ENCODE peak calls at places on chromosomes 3 and 15, in four cellular contexts. A, E, B and Y are unnamed samples.

GRCh38 chr3:122918576-122919290 is 108.8 kb downstream of the SEMA5B start:
- DNase-seq in A (peak; percentile 10), E (peak; percentile 37), B (no peak), Y (peak; percentile 29)

GRCh38 chr3:85737846-85738245 is 779.1 kb downstream of the CADM2 start:
- DNase-seq in A (no peak), E (no peak), B (no peak), Y (no peak)

GRCh38 chr3:46517782-46518181 is 20.0 kb downstream of the RTP3 start:
- DNase-seq in A (no peak), E (no peak), B (no peak), Y (no peak)

GRCh38 chr3:36905545-36905944 is 39.3 kb downstream of the TRANK1 start:
- DNase-seq in A (no peak), E (no peak), B (no peak), Y (no peak)

GRCh38 chr15:25385986-25386385 is 52.8 kb downstream of the UBE3A start:
- DNase-seq in A (no peak), E (peak; percentile 18), B (no peak), Y (no peak)

GRCh38 chr3:141413387-141414140 is 45.3 kb downstream of the ZBTB38 start:
- DNase-seq in A (peak; percentile 68), E (no peak), B (no peak), Y (no peak)

GRCh38 chr3:188267790-188268333 is 113.9 kb downstream of the LPP start:
- DNase-seq in A (no peak), E (no peak), B (no peak), Y (no peak)

GRCh38 chr15:89136818-89137772 is 48.8 kb downstream of the ABHD2 start:
- DNase-seq in A (peak; percentile 39), E (no peak), B (no peak), Y (peak; percentile 77)

GRCh38 chr15:91627473-91628309 is 225.8 kb upstream of the SLCO3A1 start:
- DNase-seq in A (no peak), E (peak; percentile 2), B (peak; percentile 40), Y (peak; percentile 0)

GRCh38 chr3:161342629-161343028 is 28.7 kb downstream of the SPTSSB start:
- DNase-seq in A (no peak), E (no peak), B (no peak), Y (no peak)

GRCh38 chr15:46618984-46619383 is 984.2 kb downstream of the SQOR start:
- DNase-seq in A (no peak), E (no peak), B (no peak), Y (no peak)

GRCh38 chr3:183477801-183478456 is 49.5 kb upstream of the MCF2L2 start:
- DNase-seq in A (no peak), E (no peak), B (no peak), Y (no peak)

GRCh38 chr15:63469190-63469589 is 35.2 kb upstream of the USP3 start:
- DNase-seq in A (no peak), E (no peak), B (no peak), Y (no peak)

GRCh38 chr15:74228723-74229081 is 7.4 kb upstream of the CCDC33 start:
- DNase-seq in A (no peak), E (peak; percentile 46), B (no peak), Y (no peak)

GRCh38 chr3:169391672-169392071 is 271.8 kb downstream of the MECOM start:
- DNase-seq in A (no peak), E (no peak), B (no peak), Y (no peak)

GRCh38 chr3:57952208-57952631 is 56.0 kb upstream of the FLNB start:
- DNase-seq in A (peak; percentile 88), E (peak; percentile 93), B (no peak), Y (peak; percentile 28)

GRCh38 chr3:53103566-53104296 is 26.5 kb downstream of the RFT1 start:
- DNase-seq in A (peak; percentile 41), E (peak; percentile 22), B (no peak), Y (no peak)

GRCh38 chr15:73571346-73571745 is 61.8 kb downstream of the NPTN start:
- DNase-seq in A (no peak), E (peak; percentile 75), B (no peak), Y (no peak)

GRCh38 chr3:145094355-145094941 is 1066.5 kb downstream of the PLOD2 start:
- DNase-seq in A (peak; percentile 53), E (peak; percentile 92), B (no peak), Y (peak; percentile 87)

GRCh38 chr15:43517354-43518072 is at the start of gene MAP1A:
- DNase-seq in A (peak; percentile 43), E (peak; percentile 78), B (peak; percentile 83), Y (peak; percentile 87)

GRCh38 chr3:6640907-6641306 is 220.0 kb upstream of the GRM7 start:
- DNase-seq in A (no peak), E (no peak), B (no peak), Y (no peak)

GRCh38 chr3:120448707-120449650 is 1.8 kb downstream of the FSTL1 start:
- DNase-seq in A (peak; percentile 87), E (peak; percentile 73), B (no peak), Y (peak; percentile 72)

GRCh38 chr3:126394179-126394976 is at the start of gene CFAP100:
- DNase-seq in A (peak; percentile 37), E (peak; percentile 46), B (peak; percentile 66), Y (peak; percentile 42)

GRCh38 chr3:66139415-66139814 is 81.4 kb upstream of the SLC25A26 start:
- DNase-seq in A (no peak), E (no peak), B (no peak), Y (no peak)

GRCh38 chr3:6025032-6025431 is 835.9 kb upstream of the GRM7 start:
- DNase-seq in A (no peak), E (no peak), B (no peak), Y (no peak)

GRCh38 chr3:67083277-67083676 is 85.2 kb downstream of the KBTBD8 start:
- DNase-seq in A (peak; percentile 77), E (peak; percentile 17), B (no peak), Y (no peak)

GRCh38 chr3:149655826-149656599 is 1.8 kb downstream of the WWTR1 start:
- DNase-seq in A (peak; percentile 44), E (no peak), B (no peak), Y (peak; percentile 51)

GRCh38 chr3:133777807-133778568 is 27.6 kb upstream of the SRPRB start:
- DNase-seq in A (no peak), E (no peak), B (no peak), Y (no peak)
- H3K4me3 ChIP-seq in A (no peak overlapping the region), E (no peak overlapping the region), B (no peak overlapping the region), Y (no peak overlapping the region)

GRCh38 chr3:99845335-99845734 is 27.7 kb downstream of the CMSS1 start:
- DNase-seq in A (no peak), E (no peak), B (no peak), Y (no peak)
- H3K4me3 ChIP-seq in A (no peak overlapping the region), E (no peak overlapping the region), B (no peak overlapping the region), Y (no peak overlapping the region)

DNA sequence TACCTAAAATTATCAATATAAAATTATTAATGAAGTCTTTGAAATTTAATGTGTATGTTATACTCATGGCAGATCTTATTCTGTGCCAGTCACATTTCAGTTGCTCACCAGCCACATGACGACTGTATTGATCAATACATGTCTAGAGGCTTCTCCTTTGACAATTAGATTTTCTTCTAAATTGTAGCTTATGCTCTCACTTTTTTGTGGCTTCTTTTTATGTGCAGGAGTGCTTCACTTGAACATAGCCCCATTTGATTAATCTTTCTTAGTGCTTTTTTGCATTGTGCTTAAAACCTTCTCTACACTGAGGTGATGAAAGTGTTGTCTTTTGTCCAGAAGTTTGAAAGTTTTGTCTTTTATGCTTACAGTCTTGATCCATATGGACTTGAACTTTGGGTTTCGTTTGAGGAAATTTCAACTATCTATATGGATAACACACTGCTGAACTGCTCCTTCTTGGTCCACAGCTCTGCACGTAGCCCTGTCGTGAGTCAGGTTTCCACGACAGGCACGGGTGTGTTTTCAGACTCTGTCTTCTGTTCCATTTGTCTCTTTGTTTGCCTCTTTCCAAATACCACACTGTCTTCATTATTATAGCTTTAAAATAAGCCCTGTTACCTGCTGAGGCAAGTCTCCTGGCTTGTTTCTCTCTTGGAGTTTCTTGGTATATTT is 393.9 kb upstream of the CFAP20DC start:
- DNase-seq in A (no peak), E (no peak), B (no peak), Y (no peak)
- H3K4me3 ChIP-seq in A (no peak overlapping the region), E (no peak overlapping the region), B (no peak overlapping the region), Y (no peak overlapping the region)

DNA sequence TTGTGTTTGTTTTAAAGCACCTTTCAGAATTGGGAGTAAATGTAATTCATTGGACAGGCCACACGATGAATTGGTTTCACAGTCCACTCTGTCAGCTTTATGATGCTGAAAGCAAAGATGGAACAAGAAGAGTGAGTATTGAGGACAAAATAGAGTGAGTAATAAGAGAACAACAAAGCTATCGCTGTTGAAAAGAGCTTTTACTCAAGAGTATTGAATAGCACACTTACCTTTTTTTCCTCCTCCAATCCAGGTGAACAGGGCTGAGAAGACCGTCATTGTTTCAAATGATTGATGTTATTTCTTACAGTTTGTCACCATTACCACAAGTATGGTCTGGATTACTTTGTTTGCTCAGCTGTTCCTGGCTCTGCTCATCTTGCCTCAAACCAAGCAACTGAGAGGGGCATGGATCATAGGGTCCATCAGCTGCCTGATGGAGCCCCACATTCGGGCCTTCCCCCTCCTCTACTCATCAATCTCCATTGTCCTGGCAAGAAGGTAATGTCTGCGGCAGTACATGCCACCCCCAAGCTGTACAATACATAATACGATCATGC is 136.1 kb upstream of the CNTN4 start:
- DNase-seq in A (no peak), E (no peak), B (no peak), Y (no peak)
- H3K4me3 ChIP-seq in A (no peak overlapping the region), E (no peak overlapping the region), B (no peak overlapping the region), Y (no peak overlapping the region)

GRCh38 chr15:99122831-99123705 is 18.2 kb downstream of the SYNM start:
- DNase-seq in A (no peak), E (no peak), B (no peak), Y (no peak)
- H3K4me3 ChIP-seq in A (peak overlapping the region; percentile 16), E (peak overlapping the region; percentile 35), B (peak overlapping the region; percentile 47), Y (peak overlapping the region; percentile 60)

GRCh38 chr15:41230345-41230649 is 260 bp downstream of the EXD1 start:
- DNase-seq in A (no peak), E (no peak), B (no peak), Y (no peak)
- H3K4me3 ChIP-seq in A (peak overlapping the region; percentile 99), E (peak overlapping the region; percentile 99), B (peak overlapping the region; percentile 95), Y (peak overlapping the region; percentile 98)

GRCh38 chr3:48662140-48662752 is 440 bp downstream of the CELSR3 start:
- DNase-seq in A (no peak), E (no peak), B (no peak), Y (no peak)
- H3K4me3 ChIP-seq in A (peak overlapping the region; percentile 64), E (peak overlapping the region; percentile 67), B (peak overlapping the region; percentile 75), Y (peak overlapping the region; percentile 79)

GRCh38 chr15:78174398-78174797 is 25.2 kb downstream of the IDH3A start:
- DNase-seq in A (no peak), E (no peak), B (no peak), Y (no peak)
- H3K4me3 ChIP-seq in A (no peak overlapping the region), E (no peak overlapping the region), B (no peak overlapping the region), Y (no peak overlapping the region)